ENCODE peak calls at places on chromosomes 7 and 10, in ten cellular contexts. I, K, Q, G, X, M, B, U, C and V are unnamed samples.
A peak's percentile ranks its signal among the peaks of the same experiment; 100 is the strongest.

GRCh38 chr7:16353226-16353625 is 68.1 kb downstream of the CRPPA start:
- DNase-seq in I (no peak), K (no peak), Q (no peak), G (no peak), X (no peak), M (no peak), B (no peak), U (no peak), C (no peak), V (no peak)

GRCh38 chr7:30433082-30433481 is 45.5 kb downstream of the NOD1 start:
- DNase-seq in I (no peak), K (peak; percentile 3), Q (no peak), G (no peak), X (peak; percentile 59), M (no peak), B (peak; percentile 91), U (peak; percentile 73), C (peak; percentile 80), V (peak; percentile 17)

GRCh38 chr7:36515847-36516246 is 126.2 kb downstream of the ANLN start:
- DNase-seq in I (no peak), K (no peak), Q (no peak), G (no peak), X (no peak), M (no peak), B (no peak), U (no peak), C (no peak), V (no peak)

GRCh38 chr7:149625339-149625946 is 127.8 kb upstream of the ZNF746 start:
- DNase-seq in I (peak; percentile 68), K (peak; percentile 59), Q (peak; percentile 6), G (no peak), X (peak; percentile 4), M (peak; percentile 59), B (no peak), U (peak; percentile 65), C (peak; percentile 88), V (no peak)

GRCh38 chr7:94205529-94205928 is 189.2 kb upstream of the COL1A2 start:
- DNase-seq in I (no peak), K (no peak), Q (no peak), G (no peak), X (no peak), M (no peak), B (no peak), U (no peak), C (no peak), V (no peak)

GRCh38 chr10:109701583-109702215 is 221.6 kb downstream of the XPNPEP1 start:
- DNase-seq in I (no peak), K (no peak), Q (no peak), G (no peak), X (no peak), M (no peak), B (no peak), U (no peak), C (no peak), V (no peak)

GRCh38 chr10:71840177-71840711 is 10.8 kb downstream of the PSAP start:
- DNase-seq in I (peak; percentile 88), K (peak; percentile 97), Q (peak; percentile 75), G (peak; percentile 56), X (peak; percentile 91), M (no peak), B (peak; percentile 88), U (no peak), C (peak; percentile 88), V (peak; percentile 89)

GRCh38 chr10:44828515-44829142 is 82.5 kb upstream of the TMEM72 start:
- DNase-seq in I (peak; percentile 79), K (no peak), Q (no peak), G (no peak), X (no peak), M (no peak), B (no peak), U (no peak), C (no peak), V (no peak)

GRCh38 chr10:17675638-17676037 is 31.7 kb downstream of the STAM start:
- DNase-seq in I (no peak), K (no peak), Q (no peak), G (no peak), X (no peak), M (no peak), B (no peak), U (no peak), C (no peak), V (no peak)

GRCh38 chr10:89425000-89425399 is 10.6 kb downstream of the IFIT5 start:
- DNase-seq in I (no peak), K (no peak), Q (no peak), G (no peak), X (no peak), M (no peak), B (no peak), U (no peak), C (no peak), V (no peak)

GRCh38 chr10:48243487-48243886 is 31.0 kb downstream of the FRMPD2 start:
- DNase-seq in I (no peak), K (no peak), Q (no peak), G (no peak), X (no peak), M (no peak), B (no peak), U (no peak), C (no peak), V (no peak)

GRCh38 chr10:24262929-24263653 is 54.2 kb downstream of the KIAA1217 start:
- DNase-seq in I (no peak), K (no peak), Q (no peak), G (no peak), X (no peak), M (no peak), B (no peak), U (no peak), C (no peak), V (no peak)

GRCh38 chr7:961546-962400 is 7.3 kb upstream of the ADAP1 start:
- DNase-seq in I (no peak), K (no peak), Q (no peak), G (no peak), X (no peak), M (no peak), B (no peak), U (no peak), C (no peak), V (no peak)

GRCh38 chr10:43210556-43210955 is 56.3 kb downstream of the RASGEF1A start:
- DNase-seq in I (peak; percentile 47), K (no peak), Q (no peak), G (no peak), X (no peak), M (no peak), B (no peak), U (no peak), C (no peak), V (no peak)

GRCh38 chr10:102729090-102730026 is 14.4 kb upstream of the WBP1L start:
- DNase-seq in I (peak; percentile 96), K (peak; percentile 79), Q (peak; percentile 22), G (peak; percentile 3), X (no peak), M (peak; percentile 42), B (peak; percentile 68), U (peak; percentile 83), C (peak; percentile 89), V (no peak)

GRCh38 chr10:118939216-118940007 is 90.1 kb upstream of the NANOS1 start:
- DNase-seq in I (no peak), K (no peak), Q (no peak), G (no peak), X (no peak), M (no peak), B (peak; percentile 28), U (no peak), C (no peak), V (no peak)

GRCh38 chr10:20616918-20617801 is 280.0 kb downstream of the NEBL start:
- DNase-seq in I (no peak), K (no peak), Q (no peak), G (no peak), X (no peak), M (no peak), B (no peak), U (peak; percentile 65), C (no peak), V (no peak)

GRCh38 chr7:69739182-69739581 is 140.9 kb downstream of the AUTS2 start:
- DNase-seq in I (no peak), K (no peak), Q (peak; percentile 26), G (no peak), X (no peak), M (peak; percentile 24), B (no peak), U (no peak), C (no peak), V (no peak)

GRCh38 chr7:16657656-16658279 is 11.8 kb downstream of the BZW2 start:
- DNase-seq in I (no peak), K (peak; percentile 81), Q (no peak), G (no peak), X (peak; percentile 69), M (no peak), B (no peak), U (peak; percentile 31), C (peak; percentile 77), V (peak; percentile 65)

GRCh38 chr7:157830331-157830730 is 493.5 kb downstream of the DNAJB6 start:
- DNase-seq in I (no peak), K (no peak), Q (peak; percentile 92), G (peak; percentile 48), X (no peak), M (no peak), B (no peak), U (no peak), C (no peak), V (no peak)

GRCh38 chr10:33005322-33006282 is 47.6 kb upstream of the ITGB1 start:
- DNase-seq in I (peak; percentile 74), K (peak; percentile 96), Q (no peak), G (peak; percentile 15), X (peak; percentile 80), M (peak; percentile 34), B (peak; percentile 96), U (peak; percentile 79), C (peak; percentile 91), V (peak; percentile 86)